ENCODE peak calls at places on chromosome 5, in eight cellular contexts. L is cardiac fibroblast; C is fibroblast of lung; B is NCI-H345; P is choroid plexus epithelial cell; F is CD4-positive, alpha-beta T cell; X is stimulated activated CD4-positive, alpha-beta T cell treated with anti-CD3 and anti-CD28 coated beads, Interleukin-1b, Interleukin-23, amount 100 ng/mL, for 24 hours; N is midbrain. U is an unnamed sample.

GRCh38 chr5:1950708-1951103 is 68.0 kb upstream of the IRX4 start:
- DNase-seq in L (no peak), C (peak), B (no peak), P (no peak), F (no peak), X (no peak), N (no peak), U (no peak)

GRCh38 chr5:173204185-173204979 is 30.6 kb downstream of the NKX2-5 start:
- DNase-seq in L (peak), C (peak), B (peak), P (peak), F (no peak), X (no peak), N (no peak), U (no peak)

GRCh38 chr5:40717281-40717680 is 37.6 kb downstream of the PTGER4 start:
- DNase-seq in L (peak), C (peak), B (no peak), P (peak), F (no peak), X (no peak), N (no peak), U (no peak)

GRCh38 chr5:52661903-52662302 is 125.8 kb upstream of the ITGA1 start:
- DNase-seq in L (no peak), C (no peak), B (no peak), P (peak), F (no peak), X (no peak), N (no peak), U (no peak)

GRCh38 chr5:174520420-174521396 is 203.7 kb upstream of the MSX2 start:
- DNase-seq in L (no peak), C (peak), B (no peak), P (peak), F (no peak), X (no peak), N (peak), U (no peak)

GRCh38 chr5:14675865-14676300 is 11.4 kb downstream of the OTULIN start:
- DNase-seq in L (no peak), C (no peak), B (no peak), P (peak), F (no peak), X (no peak), N (no peak), U (no peak)

GRCh38 chr5:171580506-171581265 is 161.2 kb downstream of the FGF18 start:
- DNase-seq in L (peak), C (peak), B (no peak), P (peak), F (no peak), X (no peak), N (no peak), U (no peak)

GRCh38 chr5:172180936-172181335 is 7.1 kb downstream of the STK10 start:
- DNase-seq in L (no peak), C (no peak), B (no peak), P (no peak), F (peak), X (no peak), N (no peak), U (no peak)

GRCh38 chr5:131745594-131746175 is 51.1 kb downstream of the FNIP1 start:
- DNase-seq in L (peak), C (peak), B (no peak), P (no peak), F (no peak), X (no peak), N (no peak), U (no peak)

GRCh38 chr5:1386274-1386717 is 41.4 kb upstream of the CLPTM1L start:
- DNase-seq in L (peak), C (peak), B (peak), P (peak), F (peak), X (peak), N (peak), U (peak)

GRCh38 chr5:125865166-125865815 is 557.9 kb upstream of the GRAMD2B start:
- DNase-seq in L (peak), C (peak), B (no peak), P (peak), F (no peak), X (no peak), N (no peak), U (no peak)

GRCh38 chr5:167587768-167588167 is 703.7 kb upstream of the WWC1 start:
- DNase-seq in L (peak), C (peak), B (no peak), P (peak), F (no peak), X (no peak), N (peak), U (no peak)

GRCh38 chr5:136308396-136308795 is 56.9 kb downstream of the TRPC7 start:
- DNase-seq in L (no peak), C (no peak), B (no peak), P (peak), F (no peak), X (no peak), N (no peak), U (no peak)

GRCh38 chr5:179792612-179793469 is 945 bp upstream of the LTC4S start:
- DNase-seq in L (no peak), C (no peak), B (no peak), P (no peak), F (no peak), X (no peak), N (no peak), U (no peak)

GRCh38 chr5:997711-998110 is 10.9 kb upstream of the NKD2 start:
- DNase-seq in L (no peak), C (no peak), B (no peak), P (no peak), F (no peak), X (no peak), N (no peak), U (no peak)

GRCh38 chr5:16754086-16754485 is 137.3 kb upstream of the RETREG1 start:
- DNase-seq in L (no peak), C (no peak), B (no peak), P (no peak), F (no peak), X (no peak), N (no peak), U (no peak)

GRCh38 chr5:151072234-151073025 is 8.4 kb downstream of the TNIP1 start:
- DNase-seq in L (peak), C (peak), B (no peak), P (peak), F (no peak), X (no peak), N (no peak), U (no peak)

GRCh38 chr5:175892401-175892800 is 21.0 kb downstream of the CPLX2 start:
- DNase-seq in L (no peak), C (no peak), B (no peak), P (no peak), F (no peak), X (no peak), N (no peak), U (no peak)

GRCh38 chr5:139648205-139649081 is at the start of gene CXXC5:
- DNase-seq in L (peak), C (peak), B (peak), P (peak), F (no peak), X (peak), N (peak), U (peak)

GRCh38 chr5:149455889-149456409 is 76.9 kb upstream of the IL17B start:
- DNase-seq in L (peak), C (peak), B (no peak), P (peak), F (no peak), X (no peak), N (no peak), U (no peak)

GRCh38 chr5:172686111-172686510 is 45.0 kb downstream of the NEURL1B start:
- DNase-seq in L (no peak), C (peak), B (no peak), P (no peak), F (no peak), X (no peak), N (no peak), U (no peak)

GRCh38 chr5:59416441-59416840 is 477.1 kb downstream of the PDE4D start:
- DNase-seq in L (peak), C (peak), B (no peak), P (peak), F (no peak), X (no peak), N (no peak), U (no peak)

GRCh38 chr5:68464424-68464823 is 248.9 kb downstream of the PIK3R1 start:
- DNase-seq in L (peak), C (peak), B (no peak), P (peak), F (no peak), X (peak), N (no peak), U (no peak)

GRCh38 chr5:124527220-124527991 is 219.0 kb downstream of the ZNF608 start:
- DNase-seq in L (peak), C (peak), B (no peak), P (no peak), F (no peak), X (no peak), N (no peak), U (no peak)

GRCh38 chr5:126811515-126812198 is 34.7 kb downstream of the LMNB1 start:
- DNase-seq in L (peak), C (peak), B (no peak), P (peak), F (peak), X (no peak), N (no peak), U (no peak)

GRCh38 chr5:78467744-78468357 is 107.4 kb downstream of the SCAMP1 start:
- DNase-seq in L (peak), C (peak), B (peak), P (peak), F (no peak), X (no peak), N (peak), U (no peak)

GRCh38 chr5:74063821-74064598 is 438.0 kb downstream of the ARHGEF28 start:
- DNase-seq in L (peak), C (peak), B (no peak), P (peak), F (no peak), X (no peak), N (no peak), U (no peak)

GRCh38 chr5:45281081-45281480 is 415.1 kb downstream of the HCN1 start:
- DNase-seq in L (no peak), C (no peak), B (no peak), P (no peak), F (no peak), X (no peak), N (no peak), U (no peak)

GRCh38 chr5:107430077-107430625 is 240.6 kb downstream of the EFNA5 start:
- DNase-seq in L (peak), C (no peak), B (no peak), P (peak), F (no peak), X (no peak), N (no peak), U (no peak)

GRCh38 chr5:16970826-16971225 is 34.7 kb upstream of the MYO10 start:
- DNase-seq in L (peak), C (peak), B (no peak), P (no peak), F (no peak), X (no peak), N (no peak), U (no peak)

GRCh38 chr5:29780401-29780800 is 1413.1 kb upstream of the CDH6 start:
- DNase-seq in L (no peak), C (no peak), B (no peak), P (no peak), F (no peak), X (no peak), N (no peak), U (no peak)

GRCh38 chr5:139798883-139799282 is 3.3 kb downstream of the PSD2 start:
- DNase-seq in L (no peak), C (no peak), B (no peak), P (no peak), F (no peak), X (no peak), N (no peak), U (no peak)

GRCh38 chr5:175247146-175247545 is 196.8 kb downstream of the DRD1 start:
- DNase-seq in L (no peak), C (peak), B (no peak), P (no peak), F (no peak), X (no peak), N (no peak), U (no peak)

GRCh38 chr5:59873113-59873512 is 20.4 kb downstream of the PDE4D start:
- DNase-seq in L (peak), C (peak), B (no peak), P (peak), F (no peak), X (no peak), N (no peak), U (no peak)

GRCh38 chr5:148855249-148856008 is 29.0 kb downstream of the ADRB2 start:
- DNase-seq in L (no peak), C (no peak), B (no peak), P (peak), F (no peak), X (no peak), N (no peak), U (no peak)

GRCh38 chr5:177440211-177440989 is 6.2 kb upstream of the PRR7 start:
- DNase-seq in L (no peak), C (no peak), B (no peak), P (no peak), F (no peak), X (no peak), N (no peak), U (no peak)

GRCh38 chr5:54610197-54610898 is 92.8 kb downstream of the SNX18 start:
- DNase-seq in L (peak), C (peak), B (no peak), P (peak), F (no peak), X (no peak), N (no peak), U (no peak)